ENCODE peak calls at places on chromosome 9, in six cellular contexts. E is activated T-cell treated with anti-CD3 and anti-CD28 coated beads for 1 hour, J is WTC11, I is hepatocyte, D is NCI-H524, L is mesothelial cell of epicardium. Z is an unnamed sample.

GRCh38 chr9:108444400-108445358 is 411.1 kb downstream of the ACTL7B start:
- DNase-seq in E (no peak), I (peak; percentile 60), L (no peak), J (no peak), D (peak; percentile 16), Z (no peak)

GRCh38 chr9:123099042-123099441 is 65.6 kb downstream of the GPR21 start:
- DNase-seq in L (no peak), D (no peak), I (no peak), J (no peak), E (no peak), Z (no peak)

GRCh38 chr9:133892193-133892920 is 99.8 kb downstream of the VAV2 start:
- DNase-seq in J (no peak), L (no peak), D (no peak), I (peak; percentile 77), E (no peak), Z (no peak)

GRCh38 chr9:1458503-1458902 is 408.3 kb downstream of the DMRT2 start:
- DNase-seq in I (no peak), D (peak; percentile 95), L (no peak), J (no peak), E (no peak), Z (peak; percentile 13)

GRCh38 chr9:18474778-18475177 is 825 bp downstream of the ADAMTSL1 start:
- DNase-seq in I (no peak), D (peak; percentile 54), E (no peak), L (no peak), J (no peak), Z (no peak)

GRCh38 chr9:121938621-121939020 is 154.5 kb downstream of the TTLL11 start:
- DNase-seq in J (no peak), L (no peak), D (no peak), I (no peak), E (no peak), Z (no peak)

GRCh38 chr9:112002131-112002846 is 105.7 kb downstream of the UGCG start:
- DNase-seq in E (peak; percentile 2), I (no peak), J (no peak), D (no peak), L (no peak), Z (no peak)

GRCh38 chr9:21890696-21891095 is 88.3 kb downstream of the MTAP start:
- DNase-seq in L (no peak), I (no peak), D (no peak), E (no peak), J (no peak), Z (no peak)

GRCh38 chr9:111561165-111561719 is 36.3 kb downstream of the ZNF483 start:
- DNase-seq in I (no peak), J (no peak), D (no peak), E (no peak), L (no peak), Z (no peak)

GRCh38 chr9:99294850-99295461 is 72.9 kb downstream of the SEC61B start:
- DNase-seq in L (no peak), J (no peak), D (peak; percentile 58), I (no peak), E (no peak), Z (no peak)

GRCh38 chr9:565528-565927 is 276.0 kb upstream of the DMRT1 start:
- DNase-seq in D (no peak), L (no peak), J (no peak), E (no peak), I (no peak), Z (no peak)

GRCh38 chr9:113343732-113344231 is 3.7 kb upstream of the WDR31 start:
- DNase-seq in J (no peak), D (peak; percentile 95), L (peak; percentile 67), I (peak; percentile 84), E (no peak), Z (no peak)

GRCh38 chr9:70979971-70980370 is 141.4 kb downstream of the TRPM3 start:
- DNase-seq in J (no peak), E (no peak), D (no peak), I (no peak), L (no peak), Z (no peak)

GRCh38 chr9:122356627-122357026 is 14.2 kb upstream of the PTGS1 start:
- DNase-seq in E (no peak), I (no peak), D (no peak), J (peak; percentile 55), L (no peak), Z (no peak)

GRCh38 chr9:4592325-4592724 is 69.8 kb upstream of the PLPP6 start:
- DNase-seq in I (no peak), E (no peak), D (no peak), J (no peak), L (no peak), Z (no peak)

GRCh38 chr9:128341435-128341849 is 1.1 kb downstream of the SLC27A4 start:
- DNase-seq in J (peak; percentile 81), L (peak; percentile 60), D (peak; percentile 82), E (peak; percentile 53), I (peak; percentile 82), Z (peak; percentile 37)

GRCh38 chr9:2242778-2243395 is 227.7 kb downstream of the SMARCA2 start:
- DNase-seq in D (no peak), E (no peak), I (peak; percentile 54), J (no peak), L (peak; percentile 43), Z (no peak)

GRCh38 chr9:126379661-126380365 is 53.2 kb downstream of the MVB12B start:
- DNase-seq in I (no peak), D (no peak), E (no peak), J (no peak), L (no peak), Z (no peak)

GRCh38 chr9:14511452-14511851 is 181.8 kb downstream of the ZDHHC21 start:
- DNase-seq in D (no peak), E (no peak), I (no peak), L (no peak), J (no peak), Z (no peak)

GRCh38 chr9:83034026-83034425 is 28.9 kb downstream of the RASEF start:
- DNase-seq in L (no peak), E (no peak), D (no peak), J (no peak), I (no peak), Z (no peak)

GRCh38 chr9:127746959-127747569 is 12.0 kb upstream of the TOR2A start:
- DNase-seq in J (no peak), E (no peak), L (no peak), D (no peak), I (no peak), Z (no peak)

GRCh38 chr9:31824860-31825259 is 559.6 kb upstream of the ACO1 start:
- DNase-seq in L (no peak), J (no peak), D (no peak), I (peak; percentile 66), E (no peak), Z (no peak)

GRCh38 chr9:108671156-108671555 is 184.6 kb downstream of the ACTL7B start:
- DNase-seq in L (no peak), J (peak; percentile 28), I (no peak), D (peak; percentile 33), E (no peak), Z (no peak)

GRCh38 chr9:4549751-4550295 is 59.6 kb downstream of the SLC1A1 start:
- DNase-seq in J (no peak), I (no peak), E (no peak), L (no peak), D (no peak), Z (no peak)

GRCh38 chr9:31588010-31588409 is 796.4 kb upstream of the ACO1 start:
- DNase-seq in J (no peak), D (peak; percentile 97), I (no peak), E (no peak), L (no peak), Z (peak; percentile 87)

GRCh38 chr9:112861155-112861554 is 29.5 kb downstream of the SLC46A2 start:
- DNase-seq in L (no peak), D (no peak), E (no peak), J (no peak), I (no peak), Z (no peak)

GRCh38 chr9:33159058-33159759 is 7.9 kb downstream of the B4GALT1 start:
- DNase-seq in L (no peak), D (no peak), E (no peak), I (peak; percentile 46), J (no peak), Z (no peak)

GRCh38 chr9:69535296-69535832 is 136.8 kb downstream of the APBA1 start:
- DNase-seq in D (no peak), I (no peak), J (no peak), E (no peak), L (no peak), Z (no peak)

GRCh38 chr9:116870566-116870965 is 183.5 kb downstream of the TRIM32 start:
- DNase-seq in I (peak; percentile 83), E (no peak), D (no peak), J (peak; percentile 18), L (no peak), Z (no peak)

GRCh38 chr9:4860383-4860782 is 67.6 kb downstream of the RCL1 start:
- DNase-seq in D (no peak), J (no peak), E (no peak), L (no peak), I (no peak), Z (no peak)

GRCh38 chr9:107999890-108000289 is 510.3 kb upstream of the KLF4 start:
- DNase-seq in L (no peak), I (no peak), D (no peak), E (no peak), J (no peak), Z (no peak)

GRCh38 chr9:71121275-71122168 is at the start of gene TRPM3:
- DNase-seq in J (peak; percentile 62), I (peak; percentile 8), D (no peak), L (peak; percentile 39), E (no peak), Z (no peak)

GRCh38 chr9:37324691-37325490 is 97.6 kb upstream of the GRHPR start:
- DNase-seq in L (no peak), J (no peak), I (no peak), D (peak; percentile 84), E (no peak), Z (no peak)

GRCh38 chr9:83456226-83456625 is 82.0 kb downstream of the FRMD3 start:
- DNase-seq in I (no peak), J (no peak), L (no peak), D (no peak), E (no peak), Z (no peak)

GRCh38 chr9:89497978-89498844 is at the start of gene SEMA4D:
- DNase-seq in I (peak; percentile 86), E (no peak), D (peak; percentile 38), J (peak; percentile 79), L (peak; percentile 58), Z (peak; percentile 53)

GRCh38 chr9:123337971-123338370 is 18.0 kb upstream of the CRB2 start:
- DNase-seq in E (no peak), D (no peak), I (no peak), L (no peak), J (no peak), Z (no peak)

GRCh38 chr9:111833941-111834340 is 39.2 kb upstream of the SHOC1 start:
- DNase-seq in J (no peak), L (no peak), I (no peak), E (no peak), D (no peak), Z (no peak)

GRCh38 chr9:95409650-95410426 is 92.3 kb upstream of the FANCC start:
- DNase-seq in L (no peak), I (peak; percentile 37), D (no peak), J (no peak), E (no peak), Z (no peak)

GRCh38 chr9:70392189-70392588 is 22.3 kb downstream of the KLF9 start:
- DNase-seq in I (no peak), D (peak; percentile 20), L (no peak), J (no peak), E (no peak), Z (no peak)